ENCODE peak calls at places on chromosomes 16 and 17, in ten cellular contexts. D, Y, W, Z, I, P, H, N, A and L are unnamed samples. For H3K4me1 and H3K36me3, the result is how much of the 10 kb centered on the place peaks cover.

GRCh38 chr17:43517615-43518386 is 28.3 kb downstream of the ETV4 start:
- DNase-seq in D (no peak), Y (no peak), W (no peak), Z (no peak), I (no peak), P (no peak), H (no peak), N (no peak), A (no peak), L (no peak)

GRCh38 chr16:56047307-56048234 is 143.7 kb upstream of the GNAO1 start:
- DNase-seq in D (no peak), Y (no peak), W (no peak), Z (no peak), I (no peak), P (no peak), H (no peak), N (no peak), A (peak), L (no peak)

GRCh38 chr17:413706-414440 is 61.3 kb upstream of the RPH3AL start:
- DNase-seq in D (no peak), Y (no peak), W (no peak), Z (no peak), I (no peak), P (no peak), H (no peak), N (no peak), A (no peak), L (no peak)

GRCh38 chr17:46026815-46027125 is 27.7 kb downstream of the STH start:
- DNase-seq in D (no peak), Y (no peak), W (no peak), Z (no peak), I (no peak), P (no peak), H (no peak), N (no peak), A (no peak), L (no peak)

GRCh38 chr17:60560860-60561257 is 34.8 kb upstream of the APPBP2 start:
- DNase-seq in D (no peak), Y (no peak), W (no peak), Z (no peak), I (no peak), P (no peak), H (no peak), N (no peak), A (no peak), L (no peak)

GRCh38 chr17:35245196-35245486 is 2.3 kb downstream of the SLFN5 start:
- DNase-seq in D (no peak), Y (no peak), W (no peak), Z (no peak), I (peak), P (no peak), H (no peak), N (no peak), A (no peak), L (no peak)

GRCh38 chr17:6641374-6641818 is 536 bp downstream of the TXNDC17 start:
- DNase-seq in D (no peak), Y (no peak), W (peak), Z (no peak), I (no peak), P (no peak), H (no peak), N (no peak), A (no peak), L (no peak)

GRCh38 chr16:87834668-87835473 is 34.4 kb downstream of the SLC7A5 start:
- DNase-seq in D (no peak), Y (no peak), W (no peak), Z (no peak), I (peak), P (no peak), H (no peak), N (peak), A (peak), L (no peak)

GRCh38 chr16:12758031-12758669 is 45.5 kb downstream of the CPPED1 start:
- DNase-seq in D (no peak), Y (no peak), W (no peak), Z (no peak), I (no peak), P (no peak), H (no peak), N (no peak), A (no peak), L (no peak)

GRCh38 chr17:60036796-60037677 is 41.7 kb downstream of the HEATR6 start:
- DNase-seq in D (peak), Y (no peak), W (peak), Z (peak), I (peak), P (peak), H (peak), N (peak), A (peak), L (peak)

GRCh38 chr16:81548901-81549546 is 104.4 kb downstream of the CMIP start:
- DNase-seq in D (no peak), Y (no peak), W (peak), Z (no peak), I (no peak), P (no peak), H (no peak), N (no peak), A (no peak), L (no peak)

GRCh38 chr17:37708616-37709212 is 36.1 kb downstream of the HNF1B start:
- DNase-seq in D (no peak), Y (no peak), W (peak), Z (no peak), I (no peak), P (no peak), H (no peak), N (no peak), A (no peak), L (no peak)

GRCh38 chr17:19284005-19284959 is 47.1 kb downstream of the EPN2 start:
- DNase-seq in D (no peak), Y (no peak), W (no peak), Z (no peak), I (no peak), P (no peak), H (no peak), N (no peak), A (no peak), L (no peak)

GRCh38 chr16:85595812-85596495 is 17.2 kb upstream of the GSE1 start:
- DNase-seq in D (no peak), Y (no peak), W (no peak), Z (no peak), I (no peak), P (no peak), H (no peak), N (no peak), A (no peak), L (no peak)

GRCh38 chr16:4388275-4389021 is 16.8 kb downstream of the VASN start:
- DNase-seq in D (no peak), Y (no peak), W (no peak), Z (no peak), I (peak), P (no peak), H (peak), N (no peak), A (peak), L (no peak)
- H3K4me1 ChIP-seq in D (under half), Y (half or more), W (under half), Z (under half), I (half or more), P (under half), H (under half), N (under half), A (under half), L (under half)

DNA sequence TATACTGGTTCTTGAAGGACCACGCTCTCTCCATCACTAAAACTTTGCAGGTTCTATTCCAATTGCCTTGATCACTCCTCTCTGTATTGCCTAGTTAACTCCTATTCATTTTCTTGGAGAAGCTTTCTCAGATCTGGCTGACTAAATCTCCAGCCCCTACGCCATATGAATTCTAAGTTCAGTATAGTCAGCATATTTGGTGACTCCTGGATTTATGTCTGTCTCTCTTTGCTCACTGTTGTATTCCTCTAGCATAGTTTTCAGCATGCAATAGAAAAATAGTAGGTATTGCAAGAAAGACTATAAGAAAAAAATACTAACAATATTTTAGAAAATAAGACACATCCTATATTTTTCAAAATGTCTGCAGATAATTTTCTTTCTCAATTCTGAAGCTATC is 579.7 kb downstream of the CDH11 start:
- DNase-seq in D (no peak), Y (no peak), W (no peak), Z (no peak), I (no peak), P (no peak), H (no peak), N (no peak), A (no peak), L (no peak)
- H3K36me3 ChIP-seq in D (under half), Y (under half), W (under half), Z (under half), I (under half), P (under half), H (under half), N (under half), A (under half), L (under half)

GRCh38 chr16:54932737-54933254 is 2.1 kb downstream of the IRX5 start:
- DNase-seq in D (no peak), Y (no peak), W (no peak), Z (no peak), I (no peak), P (no peak), H (peak), N (peak), A (peak), L (no peak)

GRCh38 chr16:54931757-54932660 is 1.3 kb downstream of the IRX5 start:
- DNase-seq in D (no peak), Y (no peak), W (no peak), Z (no peak), I (peak), P (no peak), H (peak), N (peak), A (no peak), L (no peak)

GRCh38 chr16:54935411-54936085 is 4.9 kb downstream of the IRX5 start:
- DNase-seq in D (no peak), Y (no peak), W (no peak), Z (no peak), I (no peak), P (no peak), H (peak), N (no peak), A (no peak), L (no peak)

GRCh38 chr16:54934536-54935410 is 4.1 kb downstream of the IRX5 start:
- DNase-seq in D (no peak), Y (no peak), W (no peak), Z (no peak), I (no peak), P (no peak), H (peak), N (peak), A (peak), L (no peak)

GRCh38 chr16:54933281-54934150 is 2.9 kb downstream of the IRX5 start:
- DNase-seq in D (no peak), Y (no peak), W (no peak), Z (no peak), I (no peak), P (no peak), H (peak), N (peak), A (no peak), L (no peak)
- H3K4me1 ChIP-seq in D (under half), Y (under half), W (under half), Z (under half), I (under half), P (under half), H (under half), N (under half), A (half or more), L (under half)

DNA sequence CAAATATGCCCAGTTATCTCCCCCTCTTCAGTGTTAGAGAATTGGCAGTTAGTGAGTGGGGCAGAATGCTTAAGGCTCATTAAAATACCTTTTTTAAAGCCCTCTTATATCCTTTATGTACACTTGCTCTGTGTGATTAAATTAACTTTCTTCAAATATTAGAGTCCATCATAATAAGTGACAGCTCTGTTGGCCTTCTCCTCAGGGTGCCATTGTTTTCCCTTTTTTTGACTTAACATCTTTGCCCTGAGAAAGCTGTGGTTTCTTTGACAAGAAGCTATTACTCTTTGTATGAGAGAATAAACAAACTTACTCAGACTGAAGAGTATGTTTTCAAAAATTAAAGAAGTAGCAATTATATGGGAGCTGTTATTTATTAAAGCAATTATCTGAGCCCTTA is 13.3 kb downstream of the RBBP6 start:
- DNase-seq in D (no peak), Y (no peak), W (no peak), Z (no peak), I (no peak), P (no peak), H (no peak), N (no peak), A (no peak), L (no peak)
- H3K36me3 ChIP-seq in D (under half), Y (under half), W (under half), Z (half or more), I (half or more), P (half or more), H (under half), N (under half), A (half or more), L (under half)

GRCh38 chr17:57989011-57989345 is 924 bp upstream of the VEZF1 start:
- DNase-seq in D (peak), Y (no peak), W (peak), Z (no peak), I (no peak), P (no peak), H (no peak), N (peak), A (peak), L (no peak)
- H3K4me1 ChIP-seq in D (half or more), Y (under half), W (under half), Z (under half), I (under half), P (under half), H (under half), N (half or more), A (half or more), L (under half)